ENCODE peak calls at places on chromosomes 1 and 21, in ten cellular contexts. A is ELF-1, T is substantia nigra, G is NCI-H2081, Y is G401, X is AG04450, J is GM12891, S is heart left ventricle, F is NB4, U is Calu3. E is an unnamed sample.

GRCh38 chr21:42176864-42177263 is 42.1 kb upstream of the ABCG1 start:
- DNase-seq in X (no peak), F (no peak), J (no peak), Y (no peak), U (no peak), T (no peak), S (no peak), G (no peak), A (no peak), E (no peak)

GRCh38 chr1:113276507-113276906 is 113.8 kb upstream of the MAGI3 start:
- DNase-seq in G (no peak), T (no peak), U (no peak), J (no peak), X (no peak), F (no peak), A (no peak), S (no peak), Y (no peak), E (no peak)

GRCh38 chr1:153567621-153568366 is 2.1 kb upstream of the S100A2 start:
- DNase-seq in T (no peak), S (no peak), J (no peak), Y (peak; percentile 5), X (no peak), G (no peak), F (no peak), A (peak; percentile 84), U (peak; percentile 88), E (no peak)

GRCh38 chr1:98197356-98197755 is 276.5 kb upstream of the DPYD start:
- DNase-seq in U (no peak), Y (no peak), J (no peak), T (no peak), G (no peak), X (no peak), S (no peak), F (no peak), A (no peak), E (no peak)

GRCh38 chr1:55490556-55490955 is 275.4 kb upstream of the USP24 start:
- DNase-seq in X (no peak), J (no peak), A (no peak), G (no peak), S (no peak), Y (no peak), U (no peak), T (no peak), F (no peak), E (no peak)

GRCh38 chr1:100643430-100644196 is 75.9 kb upstream of the VCAM1 start:
- DNase-seq in A (no peak), S (no peak), F (no peak), J (no peak), T (no peak), Y (no peak), U (peak; percentile 16), X (no peak), G (no peak), E (no peak)

GRCh38 chr1:1038694-1039093 is 18.8 kb downstream of the AGRN start:
- DNase-seq in T (no peak), F (peak; percentile 85), S (no peak), A (no peak), J (peak; percentile 62), U (no peak), Y (no peak), X (no peak), G (no peak), E (no peak)

GRCh38 chr1:25217598-25218232 is 14.6 kb downstream of the SYF2 start:
- DNase-seq in Y (no peak), F (peak; percentile 26), S (no peak), X (no peak), T (no peak), G (no peak), A (no peak), J (no peak), U (no peak), E (no peak)